ENCODE peak calls at places on chromosome 1, in six cellular contexts. Z, U, O, I, K and B are unnamed samples.
A peak's percentile ranks its signal among the peaks of the same experiment; 100 is the strongest.

GRCh38 chr1:71434240-71434639 is 353.4 kb upstream of the ZRANB2 start:
- DNase-seq in O (no peak), Z (no peak), K (no peak), I (no peak), U (no peak), B (no peak)

GRCh38 chr1:85317580-85317979 is 41.1 kb upstream of the BCL10 start:
- DNase-seq in U (no peak), I (no peak), K (no peak), O (no peak), Z (no peak), B (no peak)

GRCh38 chr1:95021794-95022193 is 51.0 kb downstream of the ALG14 start:
- DNase-seq in Z (no peak), I (no peak), K (no peak), O (no peak), U (no peak), B (no peak)

GRCh38 chr1:227465256-227465655 is 98.1 kb upstream of the ZNF678 start:
- DNase-seq in K (no peak), I (no peak), Z (no peak), U (no peak), O (no peak), B (no peak)

GRCh38 chr1:25063591-25064416 is 133.7 kb upstream of the RUNX3 start:
- DNase-seq in Z (peak; percentile 8), K (no peak), O (peak; percentile 15), U (no peak), I (no peak), B (no peak)

GRCh38 chr1:186945146-186945545 is 116.4 kb downstream of the PLA2G4A start:
- DNase-seq in Z (no peak), K (no peak), U (no peak), I (no peak), O (no peak), B (no peak)

GRCh38 chr1:26282694-26283019 is 2.8 kb downstream of the SH3BGRL3 start:
- DNase-seq in U (no peak), K (no peak), Z (peak; percentile 45), I (no peak), O (no peak), B (no peak)

GRCh38 chr1:29630756-29631155 is 394.4 kb downstream of the PTPRU start:
- DNase-seq in I (no peak), K (no peak), Z (no peak), U (no peak), O (no peak), B (no peak)

GRCh38 chr1:29762635-29763034 is 526.3 kb downstream of the PTPRU start:
- DNase-seq in I (no peak), Z (no peak), K (no peak), U (no peak), O (no peak), B (no peak)